ENCODE peak calls at places on chromosome 11, in four cellular contexts. One of them, this sample, is unnamed.

GRCh38 chr11:25733777-25734176 is 598.2 kb upstream of the ANO3 start:
- DNase-seq in HepG2: no peak
- DNase-seq in K562: no peak
- DNase-seq in GM12878: no peak
- DNase-seq in this sample: no peak

GRCh38 chr11:86172894-86173293 is 71.7 kb upstream of the EED start:
- DNase-seq in HepG2: no peak
- DNase-seq in K562: peak
- DNase-seq in GM12878: no peak
- DNase-seq in this sample: no peak

GRCh38 chr11:2577071-2578005 is 122.5 kb downstream of the KCNQ1OT1 start:
- DNase-seq in HepG2: no peak
- DNase-seq in K562: no peak
- DNase-seq in GM12878: no peak
- DNase-seq in this sample: no peak

GRCh38 chr11:132715041-132715440 is 817.3 kb downstream of the OPCML start:
- DNase-seq in HepG2: no peak
- DNase-seq in K562: no peak
- DNase-seq in GM12878: no peak
- DNase-seq in this sample: no peak

GRCh38 chr11:21656065-21656464 is 536.8 kb upstream of the ANO5 start:
- DNase-seq in HepG2: no peak
- DNase-seq in K562: no peak
- DNase-seq in GM12878: no peak
- DNase-seq in this sample: no peak

GRCh38 chr11:112610996-112611795 is 350.0 kb upstream of the NCAM1 start:
- DNase-seq in HepG2: no peak
- DNase-seq in K562: no peak
- DNase-seq in GM12878: no peak
- DNase-seq in this sample: no peak

GRCh38 chr11:5280582-5281102 is 10.9 kb upstream of the HBE1 start:
- DNase-seq in HepG2: peak
- DNase-seq in K562: peak
- DNase-seq in GM12878: peak
- DNase-seq in this sample: peak

GRCh38 chr11:127888396-127888795 is 699.0 kb downstream of the ETS1 start:
- DNase-seq in HepG2: no peak
- DNase-seq in K562: no peak
- DNase-seq in GM12878: no peak
- DNase-seq in this sample: no peak

GRCh38 chr11:85414175-85414574 is 213.0 kb downstream of the DLG2 start:
- DNase-seq in HepG2: no peak
- DNase-seq in K562: no peak
- DNase-seq in GM12878: no peak
- DNase-seq in this sample: no peak

GRCh38 chr11:70135142-70136132 is 57.3 kb downstream of the ANO1 start:
- DNase-seq in HepG2: no peak
- DNase-seq in K562: no peak
- DNase-seq in GM12878: no peak
- DNase-seq in this sample: no peak

GRCh38 chr11:119380160-119380815 is 1.2 kb downstream of the USP2 start:
- DNase-seq in HepG2: peak
- DNase-seq in K562: no peak
- DNase-seq in GM12878: no peak
- DNase-seq in this sample: no peak

GRCh38 chr11:90704510-90704909 is 481.7 kb upstream of the CHORDC1 start:
- DNase-seq in HepG2: no peak
- DNase-seq in K562: no peak
- DNase-seq in GM12878: no peak
- DNase-seq in this sample: no peak

GRCh38 chr11:108561535-108561991 is 32.0 kb downstream of the EXPH5 start:
- DNase-seq in HepG2: no peak
- DNase-seq in K562: no peak
- DNase-seq in GM12878: no peak
- DNase-seq in this sample: no peak

GRCh38 chr11:117908959-117909610 is 20.1 kb downstream of the TMPRSS13 start:
- DNase-seq in HepG2: no peak
- DNase-seq in K562: no peak
- DNase-seq in GM12878: no peak
- DNase-seq in this sample: no peak

GRCh38 chr11:126115820-126116319 is 53.2 kb upstream of the CDON start:
- DNase-seq in HepG2: peak
- DNase-seq in K562: peak
- DNase-seq in GM12878: no peak
- DNase-seq in this sample: peak

GRCh38 chr11:71420455-71421241 is 27.5 kb downstream of the DHCR7 start:
- DNase-seq in HepG2: peak
- DNase-seq in K562: peak
- DNase-seq in GM12878: peak
- DNase-seq in this sample: peak

GRCh38 chr11:13644997-13645667 is 23.3 kb upstream of the FAR1 start:
- DNase-seq in HepG2: no peak
- DNase-seq in K562: no peak
- DNase-seq in GM12878: no peak
- DNase-seq in this sample: no peak

GRCh38 chr11:64649304-64649703 is 58.3 kb downstream of the SLC22A12 start:
- DNase-seq in HepG2: peak
- DNase-seq in K562: peak
- DNase-seq in GM12878: no peak
- DNase-seq in this sample: peak

GRCh38 chr11:118198370-118198769 is 21.9 kb upstream of the SCN2B start:
- DNase-seq in HepG2: peak
- DNase-seq in K562: peak
- DNase-seq in GM12878: no peak
- DNase-seq in this sample: peak

GRCh38 chr11:128814856-128815705 is 52.0 kb downstream of the KCNJ1 start:
- DNase-seq in HepG2: no peak
- DNase-seq in K562: no peak
- DNase-seq in GM12878: no peak
- DNase-seq in this sample: peak

GRCh38 chr11:1323779-1324178 is 14.3 kb upstream of the TOLLIP start:
- DNase-seq in HepG2: no peak
- DNase-seq in K562: no peak
- DNase-seq in GM12878: no peak
- DNase-seq in this sample: no peak

GRCh38 chr11:117720061-117720511 is 76.9 kb downstream of the DSCAML1 start:
- DNase-seq in HepG2: no peak
- DNase-seq in K562: no peak
- DNase-seq in GM12878: no peak
- DNase-seq in this sample: no peak

GRCh38 chr11:84398017-84398626 is 1112.0 kb upstream of the CCDC90B start:
- DNase-seq in HepG2: peak
- DNase-seq in K562: no peak
- DNase-seq in GM12878: no peak
- DNase-seq in this sample: peak

GRCh38 chr11:2466069-2466801 is 21.4 kb downstream of the KCNQ1 start:
- DNase-seq in HepG2: no peak
- DNase-seq in K562: no peak
- DNase-seq in GM12878: no peak
- DNase-seq in this sample: no peak

GRCh38 chr11:93034031-93034430 is 64.6 kb downstream of the MTNR1B start:
- DNase-seq in HepG2: peak
- DNase-seq in K562: no peak
- DNase-seq in GM12878: no peak
- DNase-seq in this sample: no peak

GRCh38 chr11:127226376-127226775 is 225.8 kb upstream of the KIRREL3 start:
- DNase-seq in HepG2: no peak
- DNase-seq in K562: no peak
- DNase-seq in GM12878: no peak
- DNase-seq in this sample: no peak

GRCh38 chr11:106327134-106327533 is 249.7 kb downstream of the AASDHPPT start:
- DNase-seq in HepG2: no peak
- DNase-seq in K562: no peak
- DNase-seq in GM12878: no peak
- DNase-seq in this sample: no peak

GRCh38 chr11:65180877-65181568 is 705 bp upstream of the CAPN1 start:
- DNase-seq in HepG2: peak
- DNase-seq in K562: peak
- DNase-seq in GM12878: peak
- DNase-seq in this sample: peak

DNA sequence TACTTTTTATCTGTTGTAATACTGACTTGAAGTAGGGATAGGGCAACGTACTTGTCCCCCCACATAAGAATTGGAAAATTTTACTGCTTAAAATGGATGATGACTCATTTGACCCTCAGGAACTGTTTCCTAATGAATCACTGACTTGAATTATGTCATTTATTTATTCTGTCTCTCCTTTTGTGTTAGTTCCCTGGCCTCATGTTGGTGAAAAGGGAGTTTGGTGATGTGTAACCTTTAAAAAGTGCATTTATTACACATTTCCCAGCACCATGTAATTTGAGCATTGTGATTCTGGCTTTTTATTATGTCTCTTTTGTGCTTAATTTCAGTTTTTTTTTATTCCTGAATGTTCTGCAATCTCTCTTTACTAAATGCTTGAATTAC is 20.3 kb upstream of the PGM2L1 start:
- DNase-seq in HepG2: peak
- DNase-seq in K562: no peak
- DNase-seq in GM12878: no peak
- DNase-seq in this sample: peak
- TF ChIP-seq TARDBP in HepG2: no peak
- TF ChIP-seq TARDBP in K562: no peak
- TF ChIP-seq TARDBP in GM12878: no peak
- TF ChIP-seq TARDBP in this sample: no peak

GRCh38 chr11:16276251-16276650 is 80.1 kb downstream of the SOX6 start:
- DNase-seq in HepG2: no peak
- DNase-seq in K562: no peak
- DNase-seq in GM12878: no peak
- DNase-seq in this sample: no peak

GRCh38 chr11:16278273-16278672 is 78.1 kb downstream of the SOX6 start:
- DNase-seq in HepG2: no peak
- DNase-seq in K562: no peak
- DNase-seq in GM12878: no peak
- DNase-seq in this sample: no peak

GRCh38 chr11:16280256-16280682 is 76.1 kb downstream of the SOX6 start:
- DNase-seq in HepG2: no peak
- DNase-seq in K562: peak
- DNase-seq in GM12878: no peak
- DNase-seq in this sample: no peak

GRCh38 chr11:16278986-16279385 is 77.4 kb downstream of the SOX6 start:
- DNase-seq in HepG2: no peak
- DNase-seq in K562: no peak
- DNase-seq in GM12878: no peak
- DNase-seq in this sample: no peak

DNA sequence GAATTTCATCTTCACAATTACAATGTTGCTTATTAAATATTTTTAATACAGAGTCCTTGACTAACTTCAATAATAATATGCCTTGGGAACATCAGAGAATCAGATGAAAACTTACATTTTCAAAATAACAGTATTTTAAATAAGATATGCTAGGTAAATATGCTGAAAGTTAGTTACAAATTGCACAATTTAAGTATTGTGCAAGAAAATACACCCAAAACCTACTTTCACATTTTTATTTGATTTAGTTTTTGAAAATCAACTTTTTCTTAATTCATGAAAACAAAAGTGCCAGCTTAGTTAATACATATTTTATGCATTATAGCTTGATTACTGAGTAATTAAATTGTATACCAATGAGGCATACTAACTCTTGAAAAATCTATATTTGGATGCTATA is 76.8 kb downstream of the SOX6 start:
- DNase-seq in HepG2: no peak
- DNase-seq in K562: no peak
- DNase-seq in GM12878: no peak
- DNase-seq in this sample: no peak
- TF ChIP-seq TARDBP in HepG2: no peak
- TF ChIP-seq TARDBP in K562: no peak
- TF ChIP-seq TARDBP in GM12878: no peak
- TF ChIP-seq TARDBP in this sample: no peak

GRCh38 chr11:11626128-11626527 is 4.3 kb upstream of the GALNT18 start:
- DNase-seq in HepG2: no peak
- DNase-seq in K562: no peak
- DNase-seq in GM12878: no peak
- DNase-seq in this sample: no peak
- TF ChIP-seq TARDBP in HepG2: no peak
- TF ChIP-seq TARDBP in K562: no peak
- TF ChIP-seq TARDBP in GM12878: no peak
- TF ChIP-seq TARDBP in this sample: no peak

DNA sequence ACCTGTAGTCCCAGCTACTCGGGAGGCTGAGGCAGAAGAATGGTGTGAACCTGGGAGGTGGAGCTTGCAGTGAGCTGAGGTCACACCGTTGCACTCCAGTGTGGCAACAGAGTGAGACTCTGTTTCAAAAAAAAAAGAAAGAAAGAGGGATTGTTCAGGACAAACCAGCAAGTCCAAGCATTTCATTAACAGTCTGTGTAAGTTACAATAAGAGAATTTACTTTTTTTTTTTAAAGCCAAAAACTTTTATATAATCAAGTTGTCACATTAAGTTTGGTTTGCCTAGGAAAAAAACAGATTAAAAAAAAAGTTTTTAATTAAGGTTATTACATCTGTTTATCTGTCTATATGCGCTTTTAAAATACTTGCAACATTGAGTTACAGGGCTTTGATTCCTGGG is 10.5 kb downstream of the TMEM138 start:
- DNase-seq in HepG2: no peak
- DNase-seq in K562: no peak
- DNase-seq in GM12878: no peak
- DNase-seq in this sample: no peak
- TF ChIP-seq TARDBP in HepG2: no peak
- TF ChIP-seq TARDBP in K562: no peak
- TF ChIP-seq TARDBP in GM12878: no peak
- TF ChIP-seq TARDBP in this sample: no peak

DNA sequence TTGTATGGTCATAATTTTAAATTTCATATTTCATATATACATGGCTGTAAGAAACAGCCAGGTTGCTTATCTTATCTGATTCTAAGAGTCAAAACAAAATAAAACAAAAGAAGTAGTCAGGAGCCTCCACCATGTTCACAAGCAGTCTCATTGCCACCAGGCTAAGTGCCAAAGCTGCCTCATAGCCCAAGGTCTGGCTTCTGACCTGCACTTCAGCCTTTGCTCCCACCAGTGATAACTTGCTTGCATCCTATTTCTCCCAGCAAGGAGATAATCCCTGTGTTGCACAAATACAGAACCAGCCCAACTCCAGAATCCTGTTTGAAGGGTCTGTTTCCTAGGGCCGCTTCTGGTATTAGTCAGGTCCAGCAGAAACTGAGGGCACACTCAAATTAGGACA is 53.9 kb upstream of the TSKU start:
- DNase-seq in HepG2: no peak
- DNase-seq in K562: no peak
- DNase-seq in GM12878: no peak
- DNase-seq in this sample: no peak
- TF ChIP-seq TARDBP in HepG2: no peak
- TF ChIP-seq TARDBP in K562: no peak
- TF ChIP-seq TARDBP in GM12878: no peak
- TF ChIP-seq TARDBP in this sample: no peak

GRCh38 chr11:7575841-7576451 is 62.1 kb downstream of the PPFIBP2 start:
- DNase-seq in HepG2: peak
- DNase-seq in K562: no peak
- DNase-seq in GM12878: no peak
- DNase-seq in this sample: no peak
- TF ChIP-seq TARDBP in HepG2: no peak
- TF ChIP-seq TARDBP in K562: no peak
- TF ChIP-seq TARDBP in GM12878: no peak
- TF ChIP-seq TARDBP in this sample: no peak

GRCh38 chr11:67500818-67501584 is 4.2 kb downstream of the PITPNM1 start:
- DNase-seq in HepG2: no peak
- DNase-seq in K562: no peak
- DNase-seq in GM12878: no peak
- DNase-seq in this sample: no peak
- TF ChIP-seq TARDBP in HepG2: no peak
- TF ChIP-seq TARDBP in K562: no peak
- TF ChIP-seq TARDBP in GM12878: no peak
- TF ChIP-seq TARDBP in this sample: no peak

This sample was measured in HEK293T.